ENCODE peak calls at places on chromosomes 1 and 21, in eight cellular contexts. One of them, this sample, is unnamed.

GRCh38 chr1:245871881-245872280 is 635.2 kb downstream of the SMYD3 start:
- DNase-seq in lower leg skin: no peak
- DNase-seq in CD4-positive, alpha-beta T cell: no peak
- DNase-seq in transverse colon: no peak
- DNase-seq in nephron progenitor cell: no peak
- DNase-seq in progenitor cell of endocrine pancreas: no peak
- DNase-seq in epithelial cell of esophagus: no peak
- DNase-seq in brain microvascular endothelial cell: no peak
- DNase-seq in this sample: no peak

GRCh38 chr1:179816196-179816960 is 61.2 kb downstream of the TOR1AIP2 start:
- DNase-seq in lower leg skin: no peak
- DNase-seq in CD4-positive, alpha-beta T cell: no peak
- DNase-seq in transverse colon: no peak
- DNase-seq in nephron progenitor cell: no peak
- DNase-seq in progenitor cell of endocrine pancreas: no peak
- DNase-seq in epithelial cell of esophagus: no peak
- DNase-seq in brain microvascular endothelial cell: no peak
- DNase-seq in this sample: no peak

GRCh38 chr1:9068971-9069323 is 488 bp downstream of the SLC2A5 start:
- DNase-seq in lower leg skin: no peak
- DNase-seq in CD4-positive, alpha-beta T cell: no peak
- DNase-seq in transverse colon: no peak
- DNase-seq in nephron progenitor cell: no peak
- DNase-seq in progenitor cell of endocrine pancreas: no peak
- DNase-seq in epithelial cell of esophagus: peak; percentile 27
- DNase-seq in brain microvascular endothelial cell: no peak
- DNase-seq in this sample: no peak

GRCh38 chr1:54883349-54884102 is 3.5 kb downstream of the DHCR24 start:
- DNase-seq in lower leg skin: no peak
- DNase-seq in CD4-positive, alpha-beta T cell: no peak
- DNase-seq in transverse colon: no peak
- DNase-seq in nephron progenitor cell: no peak
- DNase-seq in progenitor cell of endocrine pancreas: no peak
- DNase-seq in epithelial cell of esophagus: no peak
- DNase-seq in brain microvascular endothelial cell: no peak
- DNase-seq in this sample: no peak

GRCh38 chr1:160570847-160571246 is 8.4 kb downstream of the CD84 start:
- DNase-seq in lower leg skin: no peak
- DNase-seq in CD4-positive, alpha-beta T cell: no peak
- DNase-seq in transverse colon: no peak
- DNase-seq in nephron progenitor cell: no peak
- DNase-seq in progenitor cell of endocrine pancreas: no peak
- DNase-seq in epithelial cell of esophagus: no peak
- DNase-seq in brain microvascular endothelial cell: no peak
- DNase-seq in this sample: no peak

GRCh38 chr1:53637726-53638640 is 101.0 kb downstream of the GLIS1 start:
- DNase-seq in lower leg skin: no peak
- DNase-seq in CD4-positive, alpha-beta T cell: no peak
- DNase-seq in transverse colon: no peak
- DNase-seq in nephron progenitor cell: no peak
- DNase-seq in progenitor cell of endocrine pancreas: no peak
- DNase-seq in epithelial cell of esophagus: no peak
- DNase-seq in brain microvascular endothelial cell: no peak
- DNase-seq in this sample: no peak

GRCh38 chr1:204128964-204129896 is 22.6 kb downstream of the ETNK2 start:
- DNase-seq in lower leg skin: peak; percentile 65
- DNase-seq in CD4-positive, alpha-beta T cell: peak; percentile 41
- DNase-seq in transverse colon: peak; percentile 73
- DNase-seq in nephron progenitor cell: peak; percentile 83
- DNase-seq in progenitor cell of endocrine pancreas: peak; percentile 67
- DNase-seq in epithelial cell of esophagus: peak; percentile 61
- DNase-seq in brain microvascular endothelial cell: peak; percentile 29
- DNase-seq in this sample: peak; percentile 85

GRCh38 chr1:168285419-168285790 is 4.7 kb downstream of the TBX19 start:
- DNase-seq in lower leg skin: no peak
- DNase-seq in CD4-positive, alpha-beta T cell: no peak
- DNase-seq in transverse colon: no peak
- DNase-seq in nephron progenitor cell: no peak
- DNase-seq in progenitor cell of endocrine pancreas: no peak
- DNase-seq in epithelial cell of esophagus: peak; percentile 60
- DNase-seq in brain microvascular endothelial cell: no peak
- DNase-seq in this sample: no peak

GRCh38 chr1:161088587-161089110 is 709 bp downstream of the NECTIN4 start:
- DNase-seq in lower leg skin: no peak
- DNase-seq in CD4-positive, alpha-beta T cell: no peak
- DNase-seq in transverse colon: no peak
- DNase-seq in nephron progenitor cell: no peak
- DNase-seq in progenitor cell of endocrine pancreas: no peak
- DNase-seq in epithelial cell of esophagus: peak; percentile 87
- DNase-seq in brain microvascular endothelial cell: peak; percentile 35
- DNase-seq in this sample: no peak

GRCh38 chr1:39269791-39270342 is 65.4 kb downstream of the MACF1 start:
- DNase-seq in lower leg skin: no peak
- DNase-seq in CD4-positive, alpha-beta T cell: no peak
- DNase-seq in transverse colon: peak; percentile 14
- DNase-seq in nephron progenitor cell: no peak
- DNase-seq in progenitor cell of endocrine pancreas: no peak
- DNase-seq in epithelial cell of esophagus: peak; percentile 63
- DNase-seq in brain microvascular endothelial cell: no peak
- DNase-seq in this sample: no peak

GRCh38 chr21:32412162-32412997 is at the start of gene EVA1C:
- DNase-seq in lower leg skin: peak; percentile 56
- DNase-seq in CD4-positive, alpha-beta T cell: peak; percentile 68
- DNase-seq in transverse colon: peak; percentile 82
- DNase-seq in nephron progenitor cell: peak; percentile 57
- DNase-seq in progenitor cell of endocrine pancreas: peak; percentile 16
- DNase-seq in epithelial cell of esophagus: peak; percentile 68
- DNase-seq in brain microvascular endothelial cell: no peak
- DNase-seq in this sample: peak; percentile 83

GRCh38 chr21:32414579-32415358 is 2.3 kb downstream of the EVA1C start:
- DNase-seq in lower leg skin: no peak
- DNase-seq in CD4-positive, alpha-beta T cell: no peak
- DNase-seq in transverse colon: no peak
- DNase-seq in nephron progenitor cell: no peak
- DNase-seq in progenitor cell of endocrine pancreas: no peak
- DNase-seq in epithelial cell of esophagus: peak; percentile 60
- DNase-seq in brain microvascular endothelial cell: no peak
- DNase-seq in this sample: no peak

GRCh38 chr21:32413697-32414578 is 1.4 kb downstream of the EVA1C start:
- DNase-seq in lower leg skin: no peak
- DNase-seq in CD4-positive, alpha-beta T cell: no peak
- DNase-seq in transverse colon: peak; percentile 21
- DNase-seq in nephron progenitor cell: no peak
- DNase-seq in progenitor cell of endocrine pancreas: no peak
- DNase-seq in epithelial cell of esophagus: peak; percentile 51
- DNase-seq in brain microvascular endothelial cell: no peak
- DNase-seq in this sample: peak; percentile 80

GRCh38 chr21:32411366-32412161 is 942 bp upstream of the EVA1C start:
- DNase-seq in lower leg skin: peak; percentile 91
- DNase-seq in CD4-positive, alpha-beta T cell: peak; percentile 65
- DNase-seq in transverse colon: peak; percentile 95
- DNase-seq in nephron progenitor cell: peak; percentile 41
- DNase-seq in progenitor cell of endocrine pancreas: no peak
- DNase-seq in epithelial cell of esophagus: peak; percentile 56
- DNase-seq in brain microvascular endothelial cell: no peak
- DNase-seq in this sample: peak; percentile 95

GRCh38 chr21:32412998-32413504 is 545 bp downstream of the EVA1C start:
- DNase-seq in lower leg skin: peak; percentile 44
- DNase-seq in CD4-positive, alpha-beta T cell: no peak
- DNase-seq in transverse colon: peak; percentile 86
- DNase-seq in nephron progenitor cell: peak; percentile 8
- DNase-seq in progenitor cell of endocrine pancreas: no peak
- DNase-seq in epithelial cell of esophagus: peak; percentile 40
- DNase-seq in brain microvascular endothelial cell: no peak
- DNase-seq in this sample: peak; percentile 80
- TF ChIP-seq CTCF in lower leg skin: no peak
- TF ChIP-seq CTCF in CD4-positive, alpha-beta T cell: peak; percentile 17
- TF ChIP-seq CTCF in transverse colon: no peak
- TF ChIP-seq CTCF in nephron progenitor cell: no peak
- TF ChIP-seq CTCF in progenitor cell of endocrine pancreas: no peak
- TF ChIP-seq CTCF in epithelial cell of esophagus: no peak
- TF ChIP-seq CTCF in brain microvascular endothelial cell: peak; percentile 24
- TF ChIP-seq CTCF in this sample: no peak

GRCh38 chr1:20962576-20963258 is 175.6 kb upstream of the HP1BP3 start:
- DNase-seq in lower leg skin: no peak
- DNase-seq in CD4-positive, alpha-beta T cell: no peak
- DNase-seq in transverse colon: no peak
- DNase-seq in nephron progenitor cell: no peak
- DNase-seq in progenitor cell of endocrine pancreas: no peak
- DNase-seq in epithelial cell of esophagus: no peak
- DNase-seq in brain microvascular endothelial cell: no peak
- DNase-seq in this sample: no peak

GRCh38 chr1:20964540-20965484 is 177.7 kb upstream of the HP1BP3 start:
- DNase-seq in lower leg skin: no peak
- DNase-seq in CD4-positive, alpha-beta T cell: no peak
- DNase-seq in transverse colon: peak; percentile 33
- DNase-seq in nephron progenitor cell: no peak
- DNase-seq in progenitor cell of endocrine pancreas: no peak
- DNase-seq in epithelial cell of esophagus: no peak
- DNase-seq in brain microvascular endothelial cell: no peak
- DNase-seq in this sample: no peak
- TF ChIP-seq CTCF in lower leg skin: no peak
- TF ChIP-seq CTCF in CD4-positive, alpha-beta T cell: no peak
- TF ChIP-seq CTCF in transverse colon: no peak
- TF ChIP-seq CTCF in nephron progenitor cell: no peak
- TF ChIP-seq CTCF in progenitor cell of endocrine pancreas: no peak
- TF ChIP-seq CTCF in epithelial cell of esophagus: no peak
- TF ChIP-seq CTCF in brain microvascular endothelial cell: no peak
- TF ChIP-seq CTCF in this sample: no peak

GRCh38 chr21:18041012-18041411 is 203.6 kb upstream of the CHODL start:
- DNase-seq in lower leg skin: no peak
- DNase-seq in CD4-positive, alpha-beta T cell: no peak
- DNase-seq in transverse colon: no peak
- DNase-seq in nephron progenitor cell: peak; percentile 7
- DNase-seq in progenitor cell of endocrine pancreas: no peak
- DNase-seq in epithelial cell of esophagus: peak; percentile 2
- DNase-seq in brain microvascular endothelial cell: no peak
- DNase-seq in this sample: no peak
- TF ChIP-seq CTCF in lower leg skin: no peak
- TF ChIP-seq CTCF in CD4-positive, alpha-beta T cell: no peak
- TF ChIP-seq CTCF in transverse colon: no peak
- TF ChIP-seq CTCF in nephron progenitor cell: peak; percentile 45
- TF ChIP-seq CTCF in progenitor cell of endocrine pancreas: peak; percentile 33
- TF ChIP-seq CTCF in epithelial cell of esophagus: peak; percentile 32
- TF ChIP-seq CTCF in brain microvascular endothelial cell: peak; percentile 39
- TF ChIP-seq CTCF in this sample: peak; percentile 40

GRCh38 chr1:205343431-205344009 is 13.2 kb downstream of the KLHDC8A start:
- DNase-seq in lower leg skin: no peak
- DNase-seq in CD4-positive, alpha-beta T cell: no peak
- DNase-seq in transverse colon: no peak
- DNase-seq in nephron progenitor cell: peak; percentile 62
- DNase-seq in progenitor cell of endocrine pancreas: peak; percentile 41
- DNase-seq in epithelial cell of esophagus: no peak
- DNase-seq in brain microvascular endothelial cell: no peak
- DNase-seq in this sample: no peak
- TF ChIP-seq CTCF in lower leg skin: no peak
- TF ChIP-seq CTCF in CD4-positive, alpha-beta T cell: no peak
- TF ChIP-seq CTCF in transverse colon: no peak
- TF ChIP-seq CTCF in nephron progenitor cell: peak; percentile 28
- TF ChIP-seq CTCF in progenitor cell of endocrine pancreas: peak; percentile 49
- TF ChIP-seq CTCF in epithelial cell of esophagus: no peak
- TF ChIP-seq CTCF in brain microvascular endothelial cell: peak; percentile 46
- TF ChIP-seq CTCF in this sample: peak; percentile 9

This sample was measured in lower lobe of right lung.